ENCODE peak calls at places on chromosomes 13 and 19, in seven cellular contexts. H is activated CD8-positive, alpha-beta memory T cell treated with anti-CD3 and anti-CD28 coated beads, Interleukin-2, amount 10 ng/mL, durations not matched to agents 7 days and 5 days; O is ACHN; J is amygdala; Q is ecto neural progenitor cell; C is colonic mucosa; F is AML-193. Y is an unnamed sample.

GRCh38 chr13:33034897-33035296 is 18.7 kb downstream of the KL start:
- DNase-seq in Q (no peak), J (no peak), H (no peak), O (no peak), C (no peak), F (no peak), Y (no peak)

GRCh38 chr13:67139551-67139950 is 90.6 kb downstream of the PCDH9 start:
- DNase-seq in Q (no peak), O (no peak), J (no peak), H (no peak), C (no peak), F (no peak), Y (no peak)

GRCh38 chr13:45879666-45880065 is 28.1 kb upstream of the SIAH3 start:
- DNase-seq in Q (no peak), H (no peak), J (no peak), C (no peak), O (peak), F (no peak), Y (no peak)

GRCh38 chr13:29935309-29935981 is 85.0 kb upstream of the UBL3 start:
- DNase-seq in H (peak), J (no peak), F (no peak), C (no peak), Q (no peak), O (no peak), Y (peak)

GRCh38 chr13:43077446-43077845 is 54.1 kb downstream of the DNAJC15 start:
- DNase-seq in C (no peak), Q (no peak), H (no peak), O (no peak), J (no peak), F (no peak), Y (no peak)

GRCh38 chr13:112657850-112658445 is 31.9 kb upstream of the ATP11A start:
- DNase-seq in Q (peak), J (no peak), F (no peak), C (no peak), H (no peak), O (peak), Y (no peak)

GRCh38 chr19:40596608-40597328 is 4.4 kb upstream of the LTBP4 start:
- DNase-seq in C (peak), H (no peak), J (no peak), O (peak), Q (peak), F (no peak), Y (no peak)

GRCh38 chr13:61935710-61936109 is 520.1 kb upstream of the PCDH20 start:
- DNase-seq in F (no peak), Q (no peak), J (no peak), C (no peak), O (no peak), H (no peak), Y (no peak)

GRCh38 chr13:95536629-95537241 is 15.8 kb upstream of the CLDN10 start:
- DNase-seq in J (no peak), F (peak), C (no peak), H (no peak), Q (no peak), O (peak), Y (no peak)

GRCh38 chr13:98182589-98182988 is 5.5 kb upstream of the RNF113B start:
- DNase-seq in Q (no peak), J (no peak), C (no peak), F (no peak), O (peak), H (no peak), Y (no peak)

GRCh38 chr13:42968906-42969305 is 23.1 kb downstream of the EPSTI1 start:
- DNase-seq in F (no peak), J (no peak), O (no peak), H (no peak), C (peak), Q (no peak), Y (no peak)

GRCh38 chr19:12092065-12092867 is 27.7 kb downstream of the ZNF844 start:
- DNase-seq in Q (peak), H (peak), C (peak), F (peak), O (no peak), J (peak), Y (peak)

GRCh38 chr19:48403606-48404005 is 10.1 kb downstream of the GRIN2D start:
- DNase-seq in H (peak), J (no peak), C (peak), F (peak), O (peak), Q (peak), Y (peak)

GRCh38 chr13:71525004-71525403 is 342.0 kb downstream of the DACH1 start:
- DNase-seq in C (no peak), Q (no peak), O (no peak), F (no peak), H (no peak), J (no peak), Y (no peak)

GRCh38 chr13:40079721-40080120 is 424.3 kb downstream of the COG6 start:
- DNase-seq in J (no peak), F (no peak), C (no peak), Q (no peak), O (no peak), H (no peak), Y (no peak)

GRCh38 chr13:113507564-113508210 is 17.2 kb upstream of the DCUN1D2 start:
- DNase-seq in F (no peak), C (no peak), O (no peak), Q (no peak), H (no peak), J (no peak), Y (no peak)

GRCh38 chr13:44088911-44089851 is 209.5 kb downstream of the LACC1 start:
- DNase-seq in H (no peak), C (no peak), O (no peak), J (no peak), F (no peak), Q (no peak), Y (no peak)

GRCh38 chr19:21109116-21109515 is 27.1 kb downstream of the ZNF714 start:
- DNase-seq in O (no peak), C (no peak), H (no peak), F (no peak), Q (no peak), J (no peak), Y (no peak)

GRCh38 chr19:55526216-55527196 is 10.4 kb downstream of the SBK2 start:
- DNase-seq in C (peak), F (no peak), Q (no peak), J (no peak), H (no peak), O (peak), Y (no peak)

GRCh38 chr13:23898101-23898500 is 799 bp upstream of the C1QTNF9B start:
- DNase-seq in F (no peak), C (peak), O (no peak), Q (no peak), H (no peak), J (no peak), Y (no peak)

GRCh38 chr19:56637976-56638555 is 4.9 kb upstream of the SMIM17 start:
- DNase-seq in F (peak), J (peak), H (peak), Q (peak), O (peak), C (peak), Y (peak)

GRCh38 chr19:47863514-47863936 is 4.5 kb downstream of the TPRX2 start:
- DNase-seq in C (peak), J (peak), H (peak), F (peak), O (peak), Q (peak), Y (peak)

Y was measured in occipital lobe.